ENCODE peak calls at places on chromosome 21, in four cellular contexts. E is PC-3, M is heart left ventricle, L is suprapubic skin. I is an unnamed sample.

GRCh38 chr21:41366522-41367151 is 4.8 kb downstream of the MX2 start:
- DNase-seq in L (no peak), E (peak; percentile 89), M (no peak), I (peak; percentile 39)

GRCh38 chr21:25176637-25177412 is 430.5 kb downstream of the MRPL39 start:
- DNase-seq in E (peak; percentile 36), M (no peak), L (no peak), I (no peak)

GRCh38 chr21:16084776-16085364 is 355.1 kb downstream of the USP25 start:
- DNase-seq in E (peak; percentile 88), L (peak; percentile 80), M (peak; percentile 48), I (peak; percentile 47)

GRCh38 chr21:32645261-32646182 is 33.3 kb upstream of the CFAP298 start:
- DNase-seq in M (no peak), E (no peak), L (no peak), I (no peak)

GRCh38 chr21:15908187-15908586 is 178.4 kb downstream of the USP25 start:
- DNase-seq in M (no peak), E (no peak), L (no peak), I (no peak)

GRCh38 chr21:29056005-29056404 is 17.4 kb downstream of the CCT8 start:
- DNase-seq in M (no peak), E (peak; percentile 57), L (no peak), I (no peak)

GRCh38 chr21:33070921-33071877 is 1.3 kb downstream of the OLIG1 start:
- DNase-seq in L (no peak), E (no peak), M (no peak), I (no peak)

GRCh38 chr21:29130234-29130993 is at the start of gene MAP3K7CL:
- DNase-seq in M (peak; percentile 55), L (peak; percentile 82), E (peak; percentile 83), I (peak; percentile 47)

GRCh38 chr21:41783476-41784150 is 16.8 kb upstream of the RIPK4 start:
- DNase-seq in M (no peak), E (peak; percentile 100), L (peak; percentile 57), I (no peak)

GRCh38 chr21:33325222-33326067 is 675 bp downstream of the IFNAR1 start:
- DNase-seq in L (peak; percentile 86), E (peak; percentile 73), M (peak; percentile 79), I (peak; percentile 69)

GRCh38 chr21:29267666-29268065 is 31.1 kb upstream of the BACH1 start:
- DNase-seq in M (no peak), L (no peak), E (no peak), I (no peak)

GRCh38 chr21:17818158-17819113 is 720 bp downstream of the C21orf91 start:
- DNase-seq in E (peak; percentile 56), L (peak; percentile 72), M (peak; percentile 32), I (peak; percentile 50)

GRCh38 chr21:15687208-15687607 is 42.6 kb upstream of the USP25 start:
- DNase-seq in L (no peak), M (no peak), E (peak; percentile 32), I (no peak)

GRCh38 chr21:33064623-33064996 is 5.3 kb upstream of the OLIG1 start:
- DNase-seq in E (no peak), M (no peak), L (no peak), I (no peak)

GRCh38 chr21:35628331-35628730 is 432.0 kb downstream of the SETD4 start:
- DNase-seq in E (peak; percentile 40), M (no peak), L (no peak), I (no peak)

GRCh38 chr21:46634427-46634826 is 1.0 kb upstream of the PRMT2 start:
- DNase-seq in L (no peak), M (no peak), E (peak; percentile 84), I (no peak)

GRCh38 chr21:36097427-36098230 is 27.8 kb downstream of the CBR1 start:
- DNase-seq in M (no peak), L (no peak), E (peak; percentile 64), I (no peak)

DNA sequence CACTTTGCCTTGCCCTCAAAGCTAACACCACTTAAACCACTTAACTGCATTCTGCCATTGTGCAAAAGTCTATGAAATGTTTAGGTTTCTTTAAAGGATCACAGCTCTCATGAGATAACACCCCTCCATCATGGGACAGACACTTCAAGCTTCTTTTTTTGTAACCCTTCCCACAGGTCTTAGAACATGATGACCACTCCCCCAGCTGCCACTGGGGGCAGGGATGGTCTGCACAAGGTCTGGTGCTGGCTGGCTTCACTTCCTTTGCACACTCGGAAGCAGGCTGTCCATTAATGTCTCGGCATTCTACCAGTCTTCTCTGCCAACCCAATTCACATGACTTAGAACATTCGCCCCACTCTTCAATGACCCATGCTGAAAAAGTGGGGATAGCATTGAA is 7.7 kb downstream of the ADAMTS1 start:
- DNase-seq in M (no peak), E (no peak), L (no peak), I (no peak)
- H3K4me1 ChIP-seq in M (peaks cover 57% of the 10 kb centered on the region), E (peaks cover 24% of the 10 kb centered on the region), L (peaks cover 27% of the 10 kb centered on the region), I (no peaks in the 10 kb centered on the region)

DNA sequence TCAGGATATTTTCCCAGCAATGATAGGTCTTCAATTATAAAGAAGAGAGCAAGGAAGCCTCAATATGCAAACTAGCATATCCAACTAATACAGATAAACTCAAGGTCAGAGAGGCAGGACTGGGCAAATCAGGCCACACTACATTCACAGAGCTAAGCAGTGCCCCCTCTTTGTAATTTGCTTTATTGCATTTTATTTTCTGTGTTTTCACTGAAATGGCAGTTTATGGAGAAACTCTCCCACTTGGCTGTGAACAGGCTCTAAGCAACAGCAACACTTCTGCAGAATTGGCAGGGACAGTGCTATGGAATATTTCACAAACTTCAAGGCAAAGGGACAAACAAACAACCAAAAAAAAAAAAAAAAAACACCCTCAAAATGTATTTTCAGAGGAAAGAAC is 93.4 kb upstream of the SOD1 start:
- DNase-seq in E (peak; percentile 38), M (no peak), L (no peak), I (no peak)
- TF ChIP-seq CTCF in E (peak; percentile 41), M (no peak), L (no peak), I (peak; percentile 20)

DNA sequence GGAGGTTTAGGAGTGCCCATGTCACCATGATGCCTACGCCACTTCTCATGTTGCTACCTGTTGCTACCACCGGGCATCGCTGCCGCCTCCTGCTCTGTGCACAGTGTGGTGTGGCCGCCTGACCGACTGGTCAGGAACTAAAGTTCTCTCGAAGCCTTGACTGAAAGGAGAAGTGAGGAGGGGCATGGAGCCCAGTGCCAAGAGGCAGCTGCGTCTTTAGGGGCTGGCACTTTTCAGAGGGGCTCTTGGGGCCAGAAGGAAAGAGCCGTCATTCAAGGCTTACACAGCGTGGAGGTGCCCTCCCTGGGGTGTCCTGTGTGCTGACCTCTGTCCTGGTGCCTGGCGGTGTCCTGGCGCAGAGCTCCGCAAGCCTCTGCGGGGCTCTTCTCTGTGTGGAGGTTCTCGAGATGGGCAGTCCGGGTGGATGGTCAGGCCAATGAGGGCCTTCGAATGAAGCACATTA is 57.2 kb downstream of the ADARB1 start:
- DNase-seq in E (no peak), M (no peak), L (no peak), I (no peak)
- H3K4me1 ChIP-seq in E (peaks cover 33% of the 10 kb centered on the region), M (peaks cover 53% of the 10 kb centered on the region), L (peaks cover 66% of the 10 kb centered on the region), I (peaks cover 23% of the 10 kb centered on the region)

DNA sequence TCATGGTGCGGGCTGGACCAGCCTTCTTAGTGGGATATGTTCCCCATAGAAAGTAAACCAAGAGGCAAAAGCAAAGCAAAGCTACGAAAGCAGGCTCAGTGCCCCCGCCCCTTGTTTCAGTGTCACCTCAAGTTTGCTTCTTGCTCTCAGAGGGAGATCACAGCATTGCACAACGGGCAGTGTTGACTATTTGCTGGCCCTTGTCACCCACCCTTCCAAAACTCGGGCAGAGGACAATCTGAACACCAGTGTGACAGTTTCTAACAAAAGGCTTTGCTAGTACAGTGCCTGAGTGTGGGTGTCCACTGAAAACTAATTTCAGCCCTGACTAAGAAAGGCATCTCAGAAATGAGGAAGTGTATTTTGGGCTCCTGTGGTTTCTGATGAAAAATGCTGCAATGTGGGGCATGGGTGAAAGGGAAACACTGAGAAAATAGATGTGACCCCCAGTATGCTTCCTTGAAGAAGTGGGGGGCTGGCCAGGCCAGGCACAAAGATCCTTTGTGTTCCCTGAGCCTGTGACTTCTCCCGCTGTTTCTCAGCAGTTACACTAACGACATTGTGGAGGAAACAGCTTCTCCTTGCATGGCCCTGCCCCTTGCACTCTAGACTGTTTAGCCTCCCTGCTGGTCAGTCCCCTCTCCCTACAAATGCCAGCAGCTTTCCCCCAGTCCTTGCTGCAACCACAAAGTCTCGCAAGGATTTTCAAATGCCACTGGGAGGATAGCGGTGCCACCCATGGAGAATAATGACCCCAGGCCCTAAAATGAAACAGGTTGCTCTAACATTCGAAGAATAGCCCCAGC is 33.3 kb upstream of the KCNE1 start:
- DNase-seq in L (no peak), E (peak; percentile 65), M (no peak), I (no peak)
- TF ChIP-seq CTCF in L (no peak), E (no peak), M (no peak), I (no peak)

DNA sequence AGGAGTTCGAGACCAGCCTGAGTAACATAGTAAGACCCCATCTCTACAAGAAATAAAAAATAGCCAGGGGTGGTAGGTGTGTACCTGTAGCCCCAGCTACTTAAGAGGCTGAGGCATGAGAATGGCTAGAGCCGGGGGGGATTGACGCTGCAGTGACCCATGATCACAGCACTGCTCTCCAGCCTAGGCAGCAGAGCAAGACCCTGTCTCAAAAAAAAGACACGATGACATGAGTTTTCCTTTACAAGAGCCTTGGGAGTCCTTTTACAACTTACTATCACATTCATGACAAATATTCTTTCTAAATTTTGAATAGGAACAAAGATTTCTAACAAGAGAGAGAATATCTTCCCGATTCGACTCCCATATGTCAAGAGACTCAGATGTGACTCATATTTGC is 3.3 kb upstream of the BRWD1 start:
- DNase-seq in E (peak; percentile 31), M (no peak), L (no peak), I (no peak)
- H3K4me1 ChIP-seq in E (peaks cover 40% of the 10 kb centered on the region), M (peaks cover 24% of the 10 kb centered on the region), L (peaks cover 27% of the 10 kb centered on the region), I (peaks cover 19% of the 10 kb centered on the region)

GRCh38 chr21:37225440-37225839 is 41.7 kb downstream of the VPS26C start:
- DNase-seq in M (no peak), L (no peak), E (no peak), I (peak; percentile 23)

GRCh38 chr21:37223804-37224345 is 43.3 kb downstream of the VPS26C start:
- DNase-seq in E (no peak), M (no peak), L (no peak), I (no peak)

GRCh38 chr21:37226356-37226920 is 40.7 kb downstream of the VPS26C start:
- DNase-seq in M (no peak), L (no peak), E (no peak), I (no peak)

GRCh38 chr21:37227071-37228002 is 39.8 kb downstream of the VPS26C start:
- DNase-seq in L (no peak), E (no peak), M (no peak), I (no peak)

DNA sequence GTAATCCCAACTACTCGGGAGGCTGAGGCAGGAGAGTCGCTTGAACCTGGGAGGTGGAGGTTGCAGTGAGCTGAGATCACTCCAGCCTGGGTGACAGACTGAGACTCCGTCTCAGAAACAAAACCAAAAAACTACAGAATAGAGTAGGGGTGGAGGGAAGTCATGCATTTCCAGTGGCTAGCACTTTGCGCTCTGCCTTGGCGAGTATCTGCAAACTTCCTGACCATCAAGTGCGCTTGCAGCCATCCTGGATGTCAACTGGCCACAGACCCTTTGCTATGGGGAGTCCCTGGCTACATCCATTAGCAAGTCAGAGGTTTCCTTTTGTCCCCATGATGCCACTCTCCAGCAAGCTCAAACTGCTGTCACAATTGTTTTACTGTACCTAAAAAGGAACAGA is 42.3 kb downstream of the VPS26C start:
- DNase-seq in E (no peak), M (no peak), L (no peak), I (no peak)
- TF ChIP-seq CTCF in E (no peak), M (no peak), L (no peak), I (no peak)

GRCh38 chr21:43361127-43361492 is 65.8 kb downstream of the SIK1 start:
- DNase-seq in L (no peak), M (peak; percentile 67), E (no peak), I (peak; percentile 85)
- H3K4me1 ChIP-seq in L (peaks cover 48% of the 10 kb centered on the region), M (peaks cover 26% of the 10 kb centered on the region), E (no peaks in the 10 kb centered on the region), I (no peaks in the 10 kb centered on the region)

I was measured in adrenal gland.